ENCODE peak calls at places on chromosomes 5 and 9, in seven cellular contexts. One of them, this sample, is unnamed.

GRCh38 chr5:145858929-145859328 is 13.9 kb downstream of the GRXCR2 start:
- DNase-seq in BE2C: no peak
- DNase-seq in mammary epithelial cell: no peak
- DNase-seq in fibroblast of pulmonary artery: peak
- DNase-seq in brain microvascular endothelial cell: peak
- DNase-seq in astrocyte: peak
- DNase-seq in hepatocyte: no peak
- DNase-seq in this sample: no peak

GRCh38 chr5:126883801-126884200 is 106.9 kb downstream of the LMNB1 start:
- DNase-seq in hepatocyte: no peak
- DNase-seq in fibroblast of pulmonary artery: peak
- DNase-seq in BE2C: no peak
- DNase-seq in mammary epithelial cell: peak
- DNase-seq in brain microvascular endothelial cell: peak
- DNase-seq in astrocyte: peak
- DNase-seq in this sample: no peak

GRCh38 chr5:56625577-56625976 is 189.8 kb upstream of the MAP3K1 start:
- DNase-seq in BE2C: no peak
- DNase-seq in mammary epithelial cell: peak
- DNase-seq in fibroblast of pulmonary artery: peak
- DNase-seq in brain microvascular endothelial cell: no peak
- DNase-seq in astrocyte: peak
- DNase-seq in hepatocyte: no peak
- DNase-seq in this sample: no peak

GRCh38 chr5:54663876-54664275 is 146.3 kb downstream of the SNX18 start:
- DNase-seq in brain microvascular endothelial cell: peak
- DNase-seq in mammary epithelial cell: peak
- DNase-seq in BE2C: no peak
- DNase-seq in hepatocyte: no peak
- DNase-seq in fibroblast of pulmonary artery: peak
- DNase-seq in astrocyte: peak
- DNase-seq in this sample: no peak

GRCh38 chr5:71932649-71933338 is 174.5 kb upstream of the MAP1B start:
- DNase-seq in BE2C: peak
- DNase-seq in astrocyte: peak
- DNase-seq in fibroblast of pulmonary artery: peak
- DNase-seq in hepatocyte: peak
- DNase-seq in brain microvascular endothelial cell: peak
- DNase-seq in mammary epithelial cell: no peak
- DNase-seq in this sample: no peak

GRCh38 chr9:133470988-133471387 is 7.9 kb downstream of the SLC2A6 start:
- DNase-seq in BE2C: no peak
- DNase-seq in hepatocyte: no peak
- DNase-seq in astrocyte: no peak
- DNase-seq in fibroblast of pulmonary artery: no peak
- DNase-seq in brain microvascular endothelial cell: no peak
- DNase-seq in mammary epithelial cell: no peak
- DNase-seq in this sample: no peak

GRCh38 chr5:73338201-73339126 is 110.1 kb downstream of the FOXD1 start:
- DNase-seq in brain microvascular endothelial cell: peak
- DNase-seq in astrocyte: peak
- DNase-seq in mammary epithelial cell: no peak
- DNase-seq in hepatocyte: no peak
- DNase-seq in BE2C: no peak
- DNase-seq in fibroblast of pulmonary artery: peak
- DNase-seq in this sample: no peak

GRCh38 chr5:12910611-12911010 is 1006.4 kb upstream of the CTNND2 start:
- DNase-seq in brain microvascular endothelial cell: no peak
- DNase-seq in hepatocyte: no peak
- DNase-seq in astrocyte: peak
- DNase-seq in BE2C: no peak
- DNase-seq in mammary epithelial cell: no peak
- DNase-seq in fibroblast of pulmonary artery: peak
- DNase-seq in this sample: no peak

GRCh38 chr9:98899399-98900056 is 44.2 kb upstream of the COL15A1 start:
- DNase-seq in hepatocyte: peak
- DNase-seq in BE2C: no peak
- DNase-seq in fibroblast of pulmonary artery: peak
- DNase-seq in astrocyte: peak
- DNase-seq in mammary epithelial cell: peak
- DNase-seq in brain microvascular endothelial cell: peak
- DNase-seq in this sample: no peak

GRCh38 chr9:114424126-114424525 is 36.3 kb upstream of the AKNA start:
- DNase-seq in fibroblast of pulmonary artery: no peak
- DNase-seq in mammary epithelial cell: no peak
- DNase-seq in brain microvascular endothelial cell: no peak
- DNase-seq in BE2C: no peak
- DNase-seq in hepatocyte: no peak
- DNase-seq in astrocyte: no peak
- DNase-seq in this sample: no peak

GRCh38 chr5:78586251-78586650 is 62.3 kb downstream of the LHFPL2 start:
- DNase-seq in hepatocyte: peak
- DNase-seq in brain microvascular endothelial cell: peak
- DNase-seq in astrocyte: peak
- DNase-seq in mammary epithelial cell: peak
- DNase-seq in fibroblast of pulmonary artery: peak
- DNase-seq in BE2C: no peak
- DNase-seq in this sample: no peak

GRCh38 chr5:150729859-150730258 is 29.0 kb downstream of the DCTN4 start:
- DNase-seq in brain microvascular endothelial cell: no peak
- DNase-seq in mammary epithelial cell: no peak
- DNase-seq in BE2C: no peak
- DNase-seq in astrocyte: no peak
- DNase-seq in fibroblast of pulmonary artery: no peak
- DNase-seq in hepatocyte: no peak
- DNase-seq in this sample: no peak

GRCh38 chr9:101400120-101400519 is 1.5 kb downstream of the ZNF189 start:
- DNase-seq in mammary epithelial cell: no peak
- DNase-seq in BE2C: no peak
- DNase-seq in brain microvascular endothelial cell: peak
- DNase-seq in hepatocyte: peak
- DNase-seq in fibroblast of pulmonary artery: peak
- DNase-seq in astrocyte: no peak
- DNase-seq in this sample: no peak

GRCh38 chr9:109020113-109020512 is 6.8 kb upstream of the CTNNAL1 start:
- DNase-seq in BE2C: no peak
- DNase-seq in fibroblast of pulmonary artery: no peak
- DNase-seq in hepatocyte: no peak
- DNase-seq in brain microvascular endothelial cell: no peak
- DNase-seq in mammary epithelial cell: no peak
- DNase-seq in astrocyte: no peak
- DNase-seq in this sample: no peak

GRCh38 chr5:107567901-107568671 is 102.7 kb downstream of the EFNA5 start:
- DNase-seq in mammary epithelial cell: peak
- DNase-seq in astrocyte: no peak
- DNase-seq in hepatocyte: no peak
- DNase-seq in fibroblast of pulmonary artery: no peak
- DNase-seq in brain microvascular endothelial cell: no peak
- DNase-seq in BE2C: no peak
- DNase-seq in this sample: no peak

GRCh38 chr5:86332851-86333250 is 284.9 kb upstream of the COX7C start:
- DNase-seq in hepatocyte: no peak
- DNase-seq in fibroblast of pulmonary artery: no peak
- DNase-seq in mammary epithelial cell: no peak
- DNase-seq in astrocyte: no peak
- DNase-seq in BE2C: no peak
- DNase-seq in brain microvascular endothelial cell: no peak
- DNase-seq in this sample: no peak

GRCh38 chr5:69467442-69468225 is 25.0 kb upstream of the OCLN start:
- DNase-seq in astrocyte: no peak
- DNase-seq in hepatocyte: no peak
- DNase-seq in fibroblast of pulmonary artery: no peak
- DNase-seq in mammary epithelial cell: no peak
- DNase-seq in brain microvascular endothelial cell: no peak
- DNase-seq in BE2C: no peak
- DNase-seq in this sample: no peak

GRCh38 chr9:136679431-136679941 is 7.8 kb downstream of the AGPAT2 start:
- DNase-seq in astrocyte: no peak
- DNase-seq in BE2C: no peak
- DNase-seq in fibroblast of pulmonary artery: peak
- DNase-seq in hepatocyte: no peak
- DNase-seq in mammary epithelial cell: no peak
- DNase-seq in brain microvascular endothelial cell: no peak
- DNase-seq in this sample: no peak

GRCh38 chr5:140298183-140298601 is 4.7 kb downstream of the PFDN1 start:
- DNase-seq in fibroblast of pulmonary artery: peak
- DNase-seq in mammary epithelial cell: peak
- DNase-seq in brain microvascular endothelial cell: peak
- DNase-seq in astrocyte: peak
- DNase-seq in BE2C: no peak
- DNase-seq in hepatocyte: peak
- DNase-seq in this sample: no peak

GRCh38 chr5:98031926-98032325 is 741.5 kb upstream of the RGMB start:
- DNase-seq in astrocyte: no peak
- DNase-seq in mammary epithelial cell: no peak
- DNase-seq in brain microvascular endothelial cell: no peak
- DNase-seq in hepatocyte: no peak
- DNase-seq in BE2C: no peak
- DNase-seq in fibroblast of pulmonary artery: no peak
- DNase-seq in this sample: no peak

GRCh38 chr5:129541648-129542251 is 81.7 kb downstream of the ADAMTS19 start:
- DNase-seq in hepatocyte: no peak
- DNase-seq in brain microvascular endothelial cell: no peak
- DNase-seq in fibroblast of pulmonary artery: peak
- DNase-seq in BE2C: no peak
- DNase-seq in mammary epithelial cell: peak
- DNase-seq in astrocyte: peak
- DNase-seq in this sample: no peak

GRCh38 chr5:170757182-170757601 is 26.3 kb upstream of the GABRP start:
- DNase-seq in astrocyte: peak
- DNase-seq in fibroblast of pulmonary artery: peak
- DNase-seq in mammary epithelial cell: no peak
- DNase-seq in brain microvascular endothelial cell: peak
- DNase-seq in BE2C: no peak
- DNase-seq in hepatocyte: peak
- DNase-seq in this sample: no peak

GRCh38 chr5:124309241-124309977 is 437.0 kb downstream of the ZNF608 start:
- DNase-seq in hepatocyte: no peak
- DNase-seq in fibroblast of pulmonary artery: no peak
- DNase-seq in BE2C: no peak
- DNase-seq in mammary epithelial cell: no peak
- DNase-seq in brain microvascular endothelial cell: no peak
- DNase-seq in astrocyte: no peak
- DNase-seq in this sample: no peak

GRCh38 chr5:124315746-124316415 is 430.6 kb downstream of the ZNF608 start:
- DNase-seq in fibroblast of pulmonary artery: peak
- DNase-seq in hepatocyte: no peak
- DNase-seq in BE2C: no peak
- DNase-seq in brain microvascular endothelial cell: peak
- DNase-seq in mammary epithelial cell: peak
- DNase-seq in astrocyte: peak
- DNase-seq in this sample: no peak

GRCh38 chr5:124310453-124310852 is 436.0 kb downstream of the ZNF608 start:
- DNase-seq in mammary epithelial cell: no peak
- DNase-seq in brain microvascular endothelial cell: no peak
- DNase-seq in BE2C: no peak
- DNase-seq in fibroblast of pulmonary artery: no peak
- DNase-seq in astrocyte: no peak
- DNase-seq in hepatocyte: no peak
- DNase-seq in this sample: no peak
- TF ChIP-seq CTCF in mammary epithelial cell: no peak
- TF ChIP-seq CTCF in brain microvascular endothelial cell: no peak
- TF ChIP-seq CTCF in BE2C: no peak
- TF ChIP-seq CTCF in fibroblast of pulmonary artery: no peak
- TF ChIP-seq CTCF in astrocyte: no peak
- TF ChIP-seq CTCF in hepatocyte: no peak
- TF ChIP-seq CTCF in this sample: no peak

GRCh38 chr5:173304591-173304988 is 23.6 kb downstream of the STC2 start:
- DNase-seq in brain microvascular endothelial cell: no peak
- DNase-seq in mammary epithelial cell: no peak
- DNase-seq in fibroblast of pulmonary artery: no peak
- DNase-seq in hepatocyte: peak
- DNase-seq in astrocyte: no peak
- DNase-seq in BE2C: no peak
- DNase-seq in this sample: no peak

GRCh38 chr5:173301695-173302545 is 26.3 kb downstream of the STC2 start:
- DNase-seq in mammary epithelial cell: no peak
- DNase-seq in fibroblast of pulmonary artery: no peak
- DNase-seq in BE2C: no peak
- DNase-seq in brain microvascular endothelial cell: no peak
- DNase-seq in astrocyte: no peak
- DNase-seq in hepatocyte: no peak
- DNase-seq in this sample: no peak

GRCh38 chr5:173300389-173301047 is 27.7 kb downstream of the STC2 start:
- DNase-seq in astrocyte: no peak
- DNase-seq in brain microvascular endothelial cell: no peak
- DNase-seq in fibroblast of pulmonary artery: no peak
- DNase-seq in hepatocyte: no peak
- DNase-seq in BE2C: no peak
- DNase-seq in mammary epithelial cell: no peak
- DNase-seq in this sample: no peak

GRCh38 chr5:173303878-173304590 is 24.2 kb downstream of the STC2 start:
- DNase-seq in hepatocyte: peak
- DNase-seq in mammary epithelial cell: no peak
- DNase-seq in BE2C: no peak
- DNase-seq in brain microvascular endothelial cell: no peak
- DNase-seq in astrocyte: peak
- DNase-seq in fibroblast of pulmonary artery: no peak
- DNase-seq in this sample: no peak

GRCh38 chr5:173302546-173303155 is 25.6 kb downstream of the STC2 start:
- DNase-seq in mammary epithelial cell: peak
- DNase-seq in astrocyte: peak
- DNase-seq in hepatocyte: no peak
- DNase-seq in fibroblast of pulmonary artery: peak
- DNase-seq in BE2C: no peak
- DNase-seq in brain microvascular endothelial cell: peak
- DNase-seq in this sample: no peak
- TF ChIP-seq CTCF in mammary epithelial cell: no peak
- TF ChIP-seq CTCF in astrocyte: no peak
- TF ChIP-seq CTCF in hepatocyte: no peak
- TF ChIP-seq CTCF in fibroblast of pulmonary artery: no peak
- TF ChIP-seq CTCF in BE2C: no peak
- TF ChIP-seq CTCF in brain microvascular endothelial cell: peak
- TF ChIP-seq CTCF in this sample: no peak

DNA sequence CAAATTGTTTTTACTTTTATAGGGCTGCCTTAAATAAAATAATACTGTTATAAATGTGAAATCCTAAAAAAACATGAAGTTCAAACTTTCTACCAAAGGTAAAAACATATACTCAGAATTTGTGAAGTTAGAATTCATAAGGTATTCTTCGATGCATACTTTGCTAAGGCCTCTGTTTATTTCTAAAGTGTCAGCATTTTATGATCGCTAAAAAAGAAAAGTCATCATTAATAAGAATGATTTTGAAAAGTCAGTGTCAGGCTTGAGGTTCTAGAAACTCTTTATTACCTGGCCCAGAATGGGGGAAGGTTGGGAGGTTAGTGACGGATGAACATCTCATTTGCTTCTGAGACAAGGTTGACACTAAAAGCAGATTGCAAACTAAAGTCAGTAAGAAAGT is 26.2 kb upstream of the NADK2 start:
- DNase-seq in brain microvascular endothelial cell: no peak
- DNase-seq in astrocyte: no peak
- DNase-seq in fibroblast of pulmonary artery: no peak
- DNase-seq in hepatocyte: no peak
- DNase-seq in BE2C: no peak
- DNase-seq in mammary epithelial cell: no peak
- DNase-seq in this sample: no peak
- TF ChIP-seq CTCF in brain microvascular endothelial cell: no peak
- TF ChIP-seq CTCF in astrocyte: no peak
- TF ChIP-seq CTCF in fibroblast of pulmonary artery: no peak
- TF ChIP-seq CTCF in hepatocyte: no peak
- TF ChIP-seq CTCF in BE2C: no peak
- TF ChIP-seq CTCF in mammary epithelial cell: no peak
- TF ChIP-seq CTCF in this sample: no peak

GRCh38 chr9:87336407-87336806 is 161.3 kb upstream of the DAPK1 start:
- DNase-seq in BE2C: peak
- DNase-seq in brain microvascular endothelial cell: no peak
- DNase-seq in hepatocyte: peak
- DNase-seq in astrocyte: no peak
- DNase-seq in fibroblast of pulmonary artery: peak
- DNase-seq in mammary epithelial cell: no peak
- DNase-seq in this sample: no peak
- TF ChIP-seq CTCF in BE2C: no peak
- TF ChIP-seq CTCF in brain microvascular endothelial cell: peak
- TF ChIP-seq CTCF in hepatocyte: no peak
- TF ChIP-seq CTCF in astrocyte: no peak
- TF ChIP-seq CTCF in fibroblast of pulmonary artery: peak
- TF ChIP-seq CTCF in mammary epithelial cell: peak
- TF ChIP-seq CTCF in this sample: no peak

This sample was measured in activated B cell treated with CpG ODN at 0.5 μM for 24 hours.